ENCODE peak calls at places on chromosomes 11 and 22, in ten cellular contexts. C is amniotic stem cell; Q is NCI-H1436 treated with DMSO at 0.1 percent for 48 hours; V is NCI-H510A treated with DMSO at 0.1 percent for 48 hours; F is posterior vena cava; Y is stimulated activated CD4-positive, alpha-beta T cell treated with anti-CD3 and anti-CD28 coated beads, TNF-alpha, amount 100 ng/mL, for 48 hours; S is non-pigmented ciliary epithelial cell; A is MV-4-11; I is nephron progenitor cell; T is GM04503. N is an unnamed sample.
A peak's percentile ranks its signal among the peaks of the same experiment; 100 is the strongest.

GRCh38 chr11:3834349-3835099 is 6.2 kb downstream of the RHOG start:
- DNase-seq in C (no peak), A (peak; percentile 91), T (no peak), I (no peak), Q (no peak), F (peak; percentile 86), V (no peak), S (no peak), Y (no peak), N (no peak)

GRCh38 chr11:63867511-63867910 is 28.6 kb downstream of the MARK2 start:
- DNase-seq in Q (no peak), F (peak; percentile 43), A (no peak), C (no peak), I (no peak), V (no peak), T (no peak), Y (no peak), S (no peak), N (no peak)

GRCh38 chr11:10022764-10023163 is 271.3 kb downstream of the SBF2 start:
- DNase-seq in T (peak; percentile 32), V (no peak), Q (no peak), C (no peak), Y (no peak), I (no peak), S (no peak), A (no peak), F (no peak), N (no peak)

GRCh38 chr11:371716-372590 is 2.7 kb downstream of the B4GALNT4 start:
- DNase-seq in A (no peak), F (no peak), C (no peak), Y (no peak), I (no peak), S (no peak), V (no peak), T (no peak), Q (no peak), N (no peak)

GRCh38 chr11:16026849-16027248 is 329.5 kb downstream of the SOX6 start:
- DNase-seq in T (no peak), V (no peak), Y (no peak), Q (no peak), A (no peak), F (no peak), I (no peak), C (no peak), S (no peak), N (no peak)

GRCh38 chr11:46698597-46698996 is 1.8 kb downstream of the ARHGAP1 start:
- DNase-seq in T (no peak), V (no peak), Y (no peak), A (no peak), S (no peak), C (no peak), F (no peak), I (no peak), Q (no peak), N (no peak)

GRCh38 chr22:46251816-46252380 is 1.8 kb upstream of the CDPF1 start:
- DNase-seq in S (no peak), Q (no peak), V (no peak), F (no peak), Y (no peak), T (no peak), A (no peak), C (no peak), I (no peak), N (no peak)

GRCh38 chr22:38937541-38937940 is 19.9 kb upstream of the APOBEC3A start:
- DNase-seq in Q (no peak), Y (no peak), I (no peak), C (no peak), S (no peak), F (no peak), A (no peak), T (no peak), V (no peak), N (no peak)

GRCh38 chr22:49724030-49724892 is 103.4 kb downstream of the BRD1 start:
- DNase-seq in S (no peak), C (no peak), Q (no peak), A (no peak), Y (peak; percentile 12), F (peak; percentile 80), I (no peak), V (no peak), T (no peak), N (no peak)

GRCh38 chr22:44605486-44605885 is 96.5 kb upstream of the PRR5 start:
- DNase-seq in T (no peak), Y (no peak), I (no peak), F (no peak), Q (no peak), C (no peak), A (peak; percentile 60), S (no peak), V (no peak), N (no peak)

GRCh38 chr11:843086-843704 is 543 bp downstream of the TSPAN4 start:
- DNase-seq in A (no peak), V (no peak), I (peak; percentile 47), S (no peak), C (no peak), Q (no peak), T (no peak), F (no peak), Y (no peak), N (no peak)

GRCh38 chr11:129428027-129428426 is 52.4 kb downstream of the BARX2 start:
- DNase-seq in V (peak; percentile 33), I (no peak), S (no peak), C (no peak), Y (no peak), Q (no peak), A (no peak), T (no peak), F (no peak), N (no peak)

GRCh38 chr22:21939392-21940319 is 13.0 kb downstream of the PPM1F start:
- DNase-seq in F (no peak), A (peak; percentile 71), T (no peak), S (no peak), Y (no peak), V (no peak), C (no peak), Q (no peak), I (no peak), N (no peak)

GRCh38 chr11:31521497-31522150 is 12.1 kb downstream of the ELP4 start:
- DNase-seq in A (no peak), F (no peak), V (no peak), S (no peak), I (no peak), Y (no peak), Q (no peak), T (no peak), C (no peak), N (no peak)

GRCh38 chr22:41249442-41249841 is 8.7 kb upstream of the CHADL start:
- DNase-seq in S (no peak), V (no peak), Q (no peak), F (no peak), A (no peak), I (no peak), T (no peak), C (no peak), Y (no peak), N (no peak)

GRCh38 chr11:131027501-131027900 is 111.2 kb upstream of the SNX19 start:
- DNase-seq in T (no peak), C (no peak), Q (no peak), A (no peak), F (no peak), S (no peak), I (no peak), Y (no peak), V (no peak), N (no peak)

GRCh38 chr11:67273260-67273990 is 7.2 kb downstream of the GRK2 start:
- DNase-seq in C (no peak), A (no peak), S (no peak), V (no peak), Q (no peak), I (no peak), T (no peak), F (peak; percentile 76), Y (no peak), N (no peak)

GRCh38 chr11:93751001-93751400 is 9.5 kb downstream of the C11orf54 start:
- DNase-seq in C (no peak), T (no peak), A (no peak), Q (no peak), F (no peak), Y (no peak), I (no peak), S (no peak), V (no peak), N (no peak)

GRCh38 chr11:63919267-63920125 is 2.5 kb upstream of the RCOR2 start:
- DNase-seq in T (no peak), S (no peak), Q (no peak), I (peak; percentile 70), V (peak; percentile 88), F (no peak), C (no peak), A (no peak), Y (no peak), N (no peak)

GRCh38 chr22:36359172-36359973 is 28.4 kb downstream of the MYH9 start:
- DNase-seq in S (no peak), C (no peak), F (no peak), Y (no peak), Q (peak; percentile 55), I (no peak), V (no peak), T (no peak), A (peak; percentile 30), N (no peak)

GRCh38 chr11:35064114-35064800 is 74.7 kb upstream of the CD44 start:
- DNase-seq in I (no peak), T (peak; percentile 76), S (no peak), Q (no peak), Y (no peak), A (no peak), F (no peak), C (no peak), V (no peak), N (no peak)

GRCh38 chr22:25760294-25760693 is 18.3 kb downstream of the MYO18B start:
- DNase-seq in V (no peak), C (no peak), A (no peak), I (no peak), F (no peak), Q (no peak), Y (no peak), S (no peak), T (no peak), N (no peak)

GRCh38 chr11:71391786-71392185 is 56.4 kb downstream of the DHCR7 start:
- DNase-seq in A (no peak), V (no peak), Y (no peak), S (no peak), F (no peak), T (no peak), I (no peak), Q (no peak), C (no peak), N (no peak)

GRCh38 chr11:76266269-76266668 is 60.0 kb upstream of the WNT11 start:
- DNase-seq in I (no peak), C (peak; percentile 8), Q (no peak), S (peak; percentile 31), A (peak; percentile 32), V (no peak), T (peak; percentile 62), Y (no peak), F (no peak), N (no peak)

GRCh38 chr11:76669901-76670474 is 559 bp downstream of the LRRC32 start:
- DNase-seq in Q (no peak), I (peak; percentile 65), C (peak; percentile 64), V (no peak), A (no peak), Y (no peak), S (peak; percentile 43), F (peak; percentile 88), T (peak; percentile 30), N (no peak)

GRCh38 chr11:114625294-114625693 is 29.7 kb upstream of the NXPE4 start:
- DNase-seq in A (no peak), Q (no peak), I (no peak), V (no peak), C (no peak), T (no peak), F (no peak), Y (no peak), S (no peak), N (no peak)

GRCh38 chr11:77557553-77557952 is 32.2 kb upstream of the AQP11 start:
- DNase-seq in A (peak; percentile 19), I (no peak), S (no peak), V (peak; percentile 28), Q (no peak), Y (no peak), F (no peak), T (no peak), C (no peak), N (no peak)

GRCh38 chr11:86160546-86161149 is 83.9 kb upstream of the EED start:
- DNase-seq in A (no peak), Y (no peak), Q (no peak), S (no peak), V (peak; percentile 65), F (no peak), C (no peak), I (no peak), T (no peak), N (no peak)

N was measured in NCI-H2107.